ENCODE peak calls at places on chromosomes 5 and 9, in four cellular contexts. X, N, O and A are unnamed samples.

GRCh38 chr9:119634036-119634435 is 264.8 kb upstream of the BRINP1 start:
- DNase-seq in X (no peak), N (no peak), O (no peak), A (no peak)

GRCh38 chr5:90406466-90406865 is 3.1 kb downstream of the CETN3 start:
- DNase-seq in O (no peak), N (no peak), X (peak), A (no peak)

GRCh38 chr5:143428738-143429420 is 25.4 kb upstream of the NR3C1 start:
- DNase-seq in X (no peak), N (no peak), O (no peak), A (no peak)

GRCh38 chr5:123700624-123701023 is 188.6 kb downstream of the CSNK1G3 start:
- DNase-seq in N (peak), X (peak), O (no peak), A (peak)

GRCh38 chr5:135246605-135246922 is 152.5 kb downstream of the MACROH2A1 start:
- DNase-seq in X (no peak), O (peak), N (no peak), A (no peak)

GRCh38 chr5:32767948-32768427 is 56.9 kb downstream of the NPR3 start:
- DNase-seq in O (no peak), X (peak), N (no peak), A (peak)

GRCh38 chr5:1568201-1568979 is 44.6 kb upstream of the LPCAT1 start:
- DNase-seq in X (peak), O (no peak), N (peak), A (peak)

GRCh38 chr5:43616535-43616934 is 13.6 kb downstream of the NNT start:
- DNase-seq in O (no peak), N (no peak), X (peak), A (peak)

GRCh38 chr5:124675921-124676846 is 70.3 kb downstream of the ZNF608 start:
- DNase-seq in O (no peak), N (no peak), X (no peak), A (peak)

GRCh38 chr9:121753802-121754654 is 102.6 kb downstream of the DAB2IP start:
- DNase-seq in O (peak), X (no peak), N (no peak), A (no peak)

GRCh38 chr5:170631471-170632195 is 127.8 kb downstream of the KCNIP1 start:
- DNase-seq in N (no peak), O (peak), X (no peak), A (no peak)

GRCh38 chr5:2865856-2866546 is 114.5 kb upstream of the IRX2 start:
- DNase-seq in O (no peak), N (no peak), X (no peak), A (no peak)

GRCh38 chr9:93864840-93865239 is 90.3 kb downstream of the BARX1 start:
- DNase-seq in X (no peak), O (no peak), N (no peak), A (no peak)

GRCh38 chr9:19640023-19640422 is 148.8 kb downstream of the SLC24A2 start:
- DNase-seq in X (no peak), O (no peak), N (no peak), A (no peak)

GRCh38 chr9:10910779-10911178 is 298.0 kb upstream of the PTPRD start:
- DNase-seq in O (no peak), N (no peak), X (no peak), A (no peak)

GRCh38 chr9:134066923-134067851 is 639 bp downstream of the BRD3 start:
- DNase-seq in X (no peak), N (no peak), O (peak), A (peak)

GRCh38 chr5:84085387-84086041 is 299.2 kb downstream of the EDIL3 start:
- DNase-seq in N (no peak), X (no peak), O (no peak), A (no peak)

GRCh38 chr5:84086517-84086916 is 298.2 kb downstream of the EDIL3 start:
- DNase-seq in N (no peak), O (no peak), X (peak), A (no peak)

DNA sequence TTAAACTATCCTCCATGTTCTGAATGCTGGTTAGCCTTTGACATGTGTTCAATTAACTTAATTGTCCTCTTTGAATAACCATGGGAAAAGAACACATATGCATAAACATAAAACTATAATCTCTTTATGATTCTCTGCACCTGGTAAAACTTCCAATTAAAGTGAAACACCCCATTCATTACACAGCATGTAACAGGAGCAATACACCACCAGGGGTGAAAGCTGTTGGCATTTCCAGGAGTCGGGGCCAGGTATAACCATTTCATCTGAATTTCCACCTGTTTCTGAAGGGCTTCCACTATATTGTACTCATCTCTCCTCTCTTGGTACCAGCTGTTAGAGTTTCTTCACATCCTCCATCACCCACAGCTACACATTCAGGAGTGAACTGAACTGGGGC is 303.8 kb downstream of the EDIL3 start:
- DNase-seq in X (no peak), O (no peak), N (no peak), A (no peak)
- TF ChIP-seq CTCF in X (peak), O (no peak), N (no peak), A (no peak)

GRCh38 chr5:176700239-176700847 is 53.1 kb downstream of the TSPAN17 start:
- DNase-seq in O (no peak), X (peak), N (no peak), A (peak)
- TF ChIP-seq CTCF in O (no peak), X (peak), N (peak), A (peak)

GRCh38 chr5:167050568-167051214 is 1240.8 kb upstream of the WWC1 start:
- DNase-seq in N (no peak), O (no peak), X (peak), A (peak)
- TF ChIP-seq CTCF in N (no peak), O (no peak), X (no peak), A (no peak)

DNA sequence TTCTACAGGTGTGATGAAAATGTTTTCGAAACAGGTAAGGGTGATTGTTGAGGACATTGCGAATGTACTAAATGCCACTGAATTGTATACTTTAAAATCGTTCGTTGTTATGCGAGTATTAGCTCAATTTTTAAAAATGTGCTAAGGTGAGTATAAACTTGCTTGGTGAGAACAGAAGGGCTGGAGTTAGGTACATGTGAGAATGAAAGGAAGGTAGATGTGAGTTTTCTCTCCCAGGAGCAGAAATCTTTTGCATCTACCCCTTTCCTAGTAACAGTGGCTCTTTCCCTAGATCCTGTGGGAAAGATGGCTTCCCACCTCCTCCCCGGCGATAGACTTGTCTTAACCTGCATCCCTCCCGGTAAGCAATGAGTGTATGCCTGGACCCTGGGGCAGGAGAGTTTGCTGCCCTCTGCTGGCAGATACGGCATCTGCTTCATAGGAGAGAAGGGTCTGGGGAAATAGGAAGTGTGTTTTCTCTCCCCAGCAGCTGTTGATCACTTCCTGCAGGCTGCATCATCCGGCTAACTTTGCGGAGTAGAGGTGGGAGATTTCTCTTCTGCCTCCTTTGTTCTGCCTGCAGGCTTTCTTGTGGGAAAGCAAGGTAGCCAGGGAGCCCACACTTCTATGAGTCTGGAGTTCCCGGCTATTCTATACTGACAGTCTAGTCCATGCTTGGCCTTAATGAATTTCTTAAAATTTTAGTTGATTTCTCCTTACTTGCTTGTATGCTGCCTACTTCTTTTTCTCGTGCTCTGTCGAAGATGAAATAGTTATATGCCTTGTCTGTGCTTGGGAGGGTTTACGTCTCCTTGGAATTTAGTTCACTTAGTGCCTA is 373.3 kb upstream of the SEMA6A start:
- DNase-seq in N (no peak), O (peak), X (peak), A (peak)
- TF ChIP-seq CTCF in N (peak), O (peak), X (peak), A (peak)

DNA sequence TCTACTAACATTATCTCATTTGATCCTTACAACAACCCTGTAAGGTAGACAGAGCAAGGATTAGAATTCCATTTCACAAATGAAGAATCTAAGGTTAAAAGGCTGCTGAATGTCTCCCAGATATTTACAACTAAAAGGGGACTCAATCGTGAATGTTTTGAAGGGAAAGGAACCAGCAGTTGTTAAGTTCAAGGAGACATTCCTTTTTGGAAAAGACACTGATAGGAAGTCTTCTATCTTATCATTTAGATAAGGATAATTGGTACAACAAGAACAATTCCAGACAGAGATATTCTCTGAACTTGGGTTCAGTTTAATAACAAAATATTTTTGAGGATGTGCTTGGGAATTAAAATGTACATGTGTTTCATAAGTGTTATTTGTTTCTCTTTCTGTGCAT is 37.5 kb upstream of the CER1 start:
- DNase-seq in O (no peak), X (no peak), N (no peak), A (no peak)
- TF ChIP-seq CTCF in O (no peak), X (no peak), N (no peak), A (no peak)

GRCh38 chr5:118956727-118957126 is 31.6 kb downstream of the DTWD2 start:
- DNase-seq in X (peak), N (no peak), O (no peak), A (peak)
- TF ChIP-seq CTCF in X (peak), N (no peak), O (no peak), A (no peak)

DNA sequence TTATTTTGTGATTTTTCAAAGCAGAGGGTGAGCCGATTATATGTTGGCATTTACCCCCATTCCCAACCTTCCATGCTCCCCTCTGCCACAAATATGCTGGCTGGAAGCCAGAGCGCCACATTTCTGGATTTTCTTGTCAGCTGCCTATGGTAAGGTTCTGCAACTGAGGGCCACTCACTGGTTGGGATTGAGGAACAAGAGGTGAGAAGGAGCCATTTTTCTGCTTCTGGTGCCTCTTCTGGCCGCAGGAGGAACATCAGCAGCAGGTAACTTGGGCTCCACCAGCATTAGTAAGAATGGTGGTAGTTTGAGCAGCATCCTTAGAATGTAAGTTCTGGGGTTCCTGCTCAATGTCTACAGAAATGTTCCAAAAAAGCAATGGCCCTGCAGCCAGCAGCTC is 159.5 kb upstream of the MAST4 start:
- DNase-seq in X (no peak), N (no peak), O (no peak), A (no peak)
- TF ChIP-seq CTCF in X (peak), N (peak), O (no peak), A (peak)

GRCh38 chr9:130482463-130482862 is 37.7 kb downstream of the ASS1 start:
- DNase-seq in N (no peak), X (peak), O (no peak), A (no peak)

GRCh38 chr9:130479587-130479986 is 34.8 kb downstream of the ASS1 start:
- DNase-seq in X (no peak), N (no peak), O (no peak), A (no peak)

GRCh38 chr9:130478731-130479575 is 34.2 kb downstream of the ASS1 start:
- DNase-seq in O (no peak), N (no peak), X (no peak), A (no peak)

GRCh38 chr9:130478152-130478551 is 33.4 kb downstream of the ASS1 start:
- DNase-seq in X (no peak), N (no peak), O (no peak), A (no peak)

GRCh38 chr9:130480673-130481072 is 35.9 kb downstream of the ASS1 start:
- DNase-seq in O (no peak), X (no peak), N (no peak), A (no peak)
- TF ChIP-seq CTCF in O (no peak), X (peak), N (peak), A (peak)